ENCODE peak calls at places on chromosome 12, in ten cellular contexts. D is GM12878, H is stomach, O is left ventricle myocardium inferior, W is ovary, M is left lung, K is A549, U is neural progenitor cell, B is hepatocyte, I is uterus. G is an unnamed sample. For H3K4me1, the result is how much of the 10 kb centered on the place peaks cover.

GRCh38 chr12:58503731-58504520 is 416.4 kb downstream of the LRIG3 start:
- DNase-seq in U (no peak), H (no peak), O (no peak), B (no peak), I (no peak), K (peak), D (no peak), M (no peak), W (no peak), G (no peak)

GRCh38 chr12:60257063-60257462 is 661.2 kb downstream of the SLC16A7 start:
- DNase-seq in H (no peak), O (no peak), K (peak), U (peak), I (no peak), M (no peak), B (peak), D (no peak), W (no peak), G (peak)

GRCh38 chr12:21751517-21751916 is 23.0 kb downstream of the KCNJ8 start:
- DNase-seq in O (no peak), W (no peak), H (no peak), B (peak), I (peak), U (no peak), D (no peak), K (no peak), M (no peak), G (no peak)

GRCh38 chr12:77895699-77896098 is 65.0 kb downstream of the NAV3 start:
- DNase-seq in I (no peak), M (no peak), H (no peak), W (no peak), U (no peak), K (no peak), D (no peak), O (no peak), B (no peak), G (no peak)

GRCh38 chr12:55642275-55643068 is 5.8 kb downstream of the OR10P1 start:
- DNase-seq in O (no peak), U (no peak), B (no peak), D (no peak), H (no peak), K (no peak), I (no peak), W (no peak), M (no peak), G (no peak)

GRCh38 chr12:49030119-49030518 is 11.5 kb upstream of the PRKAG1 start:
- DNase-seq in D (no peak), H (no peak), B (no peak), W (no peak), U (no peak), M (no peak), O (no peak), K (no peak), I (no peak), G (no peak)

GRCh38 chr12:88639361-88639760 is 59.1 kb upstream of the KITLG start:
- DNase-seq in B (peak), I (no peak), O (no peak), D (no peak), M (no peak), H (no peak), K (no peak), W (no peak), U (no peak), G (no peak)

GRCh38 chr12:57156701-57157403 is 9.4 kb upstream of the LRP1-AS start:
- DNase-seq in M (peak), O (no peak), K (no peak), U (no peak), B (no peak), I (no peak), H (no peak), D (no peak), W (no peak), G (no peak)

GRCh38 chr12:89507015-89507824 is 17.4 kb downstream of the GALNT4 start:
- DNase-seq in O (no peak), I (no peak), B (no peak), H (peak), D (no peak), K (peak), W (no peak), M (no peak), U (peak), G (no peak)

GRCh38 chr12:109771746-109772621 is 58.4 kb downstream of the FAM222A start:
- DNase-seq in U (no peak), W (no peak), B (peak), O (no peak), D (no peak), K (no peak), I (no peak), M (no peak), H (no peak), G (no peak)

GRCh38 chr12:54038760-54039414 is 6.0 kb downstream of the HOXC5 start:
- DNase-seq in U (peak), H (peak), I (no peak), O (no peak), D (no peak), M (no peak), B (no peak), W (peak), K (no peak), G (no peak)

GRCh38 chr12:93183940-93184663 is 193.6 kb upstream of the NUDT4 start:
- DNase-seq in H (no peak), U (no peak), B (no peak), M (no peak), I (peak), W (peak), K (no peak), D (peak), O (peak), G (no peak)

GRCh38 chr12:75750950-75751349 is 239.5 kb upstream of the KRR1 start:
- DNase-seq in K (peak), D (no peak), U (no peak), I (no peak), W (no peak), O (no peak), B (peak), M (no peak), H (no peak), G (no peak)

GRCh38 chr12:31989987-31990386 is 30.8 kb downstream of the RESF1 start:
- DNase-seq in O (no peak), I (no peak), W (no peak), B (peak), M (no peak), K (no peak), D (no peak), U (no peak), H (no peak), G (peak)

GRCh38 chr12:4290011-4290790 is 16.6 kb downstream of the CCND2 start:
- DNase-seq in W (no peak), D (no peak), B (no peak), U (no peak), K (no peak), I (no peak), M (no peak), H (no peak), O (no peak), G (no peak)

GRCh38 chr12:108622425-108622824 is 11.3 kb downstream of the SELPLG start:
- DNase-seq in B (no peak), I (no peak), H (no peak), U (peak), W (no peak), K (peak), D (no peak), O (no peak), M (no peak), G (no peak)

GRCh38 chr12:6925543-6926279 is 2.0 kb upstream of the ATN1 start:
- DNase-seq in O (peak), W (peak), M (peak), I (peak), U (peak), H (peak), B (peak), K (peak), D (no peak), G (peak)

GRCh38 chr12:110015132-110015531 is 15.9 kb downstream of the ANKRD13A start:
- DNase-seq in B (no peak), U (no peak), O (no peak), M (no peak), W (no peak), K (no peak), I (no peak), D (no peak), H (no peak), G (no peak)

GRCh38 chr12:49332441-49332861 is 4.5 kb downstream of the C1QL4 start:
- DNase-seq in K (no peak), B (peak), U (no peak), D (no peak), M (no peak), I (no peak), H (no peak), W (no peak), O (no peak), G (no peak)

GRCh38 chr12:124625867-124626675 is 58.7 kb upstream of the NCOR2 start:
- DNase-seq in H (peak), M (peak), D (no peak), I (peak), K (peak), U (no peak), B (peak), O (peak), W (peak), G (no peak)

GRCh38 chr12:7797698-7798398 is 8.6 kb downstream of the NANOG start:
- DNase-seq in W (no peak), U (no peak), B (peak), M (no peak), O (no peak), D (no peak), H (peak), I (no peak), K (no peak), G (peak)

GRCh38 chr12:124680863-124681778 is 113.7 kb upstream of the NCOR2 start:
- DNase-seq in O (peak), M (peak), I (peak), W (peak), K (peak), H (no peak), D (peak), B (peak), U (peak), G (peak)

GRCh38 chr12:1806301-1807106 is 13.9 kb upstream of the LRTM2 start:
- DNase-seq in K (no peak), M (peak), B (no peak), I (no peak), H (peak), D (no peak), O (peak), W (no peak), U (no peak), G (no peak)

GRCh38 chr12:30585877-30586276 is 109.8 kb downstream of the IPO8 start:
- DNase-seq in O (no peak), I (no peak), D (no peak), U (no peak), M (no peak), B (no peak), H (peak), K (no peak), W (no peak), G (no peak)

GRCh38 chr12:15364221-15365170 is 42.2 kb downstream of the PTPRO start:
- DNase-seq in W (no peak), I (no peak), O (no peak), K (no peak), B (no peak), H (no peak), U (no peak), D (no peak), M (no peak), G (peak)

GRCh38 chr12:43208221-43208620 is 343.8 kb downstream of the ADAMTS20 start:
- DNase-seq in D (no peak), H (no peak), K (no peak), B (no peak), O (no peak), I (no peak), W (no peak), M (no peak), U (no peak), G (no peak)

GRCh38 chr12:106840217-106840616 is 65.7 kb downstream of the RIC8B start:
- DNase-seq in H (no peak), W (no peak), I (peak), B (peak), U (peak), O (no peak), K (peak), D (no peak), M (no peak), G (no peak)

GRCh38 chr12:96205909-96206308 is 11.7 kb downstream of the ELK3 start:
- DNase-seq in B (no peak), K (no peak), U (no peak), M (no peak), O (no peak), H (no peak), W (no peak), D (no peak), I (no peak), G (no peak)

GRCh38 chr12:74129702-74130101 is 407.9 kb upstream of the ATXN7L3B start:
- DNase-seq in D (no peak), U (no peak), K (no peak), M (no peak), B (no peak), O (no peak), I (no peak), H (no peak), W (no peak), G (no peak)

GRCh38 chr12:5003025-5003666 is 40.5 kb upstream of the KCNA5 start:
- DNase-seq in W (no peak), M (peak), I (no peak), O (peak), D (no peak), B (peak), K (peak), H (peak), U (peak), G (no peak)

GRCh38 chr12:14454098-14454907 is 88.8 kb downstream of the ATF7IP start:
- DNase-seq in U (peak), W (no peak), O (no peak), I (no peak), B (peak), M (no peak), H (no peak), D (peak), K (peak), G (peak)

GRCh38 chr12:32437095-32437515 is 37.7 kb downstream of the FGD4 start:
- DNase-seq in M (no peak), B (peak), I (no peak), K (peak), D (no peak), U (no peak), W (peak), O (no peak), H (no peak), G (peak)

GRCh38 chr12:62128186-62128965 is 131.8 kb upstream of the USP15 start:
- DNase-seq in B (no peak), I (no peak), H (no peak), W (no peak), K (no peak), O (no peak), M (no peak), U (no peak), D (no peak), G (peak)

GRCh38 chr12:34358198-34358597 is 335.9 kb downstream of the ALG10 start:
- DNase-seq in M (no peak), D (no peak), U (no peak), K (no peak), H (no peak), B (no peak), O (no peak), I (no peak), W (no peak), G (no peak)

GRCh38 chr12:78229491-78230209 is 399.0 kb downstream of the NAV3 start:
- DNase-seq in U (peak), O (no peak), B (peak), I (no peak), W (no peak), D (peak), K (peak), H (no peak), M (no peak), G (peak)

GRCh38 chr12:53798575-53798974 is 46.8 kb upstream of the CISTR start:
- DNase-seq in K (peak), H (no peak), W (no peak), O (no peak), I (no peak), U (no peak), M (no peak), D (no peak), B (no peak), G (peak)

GRCh38 chr12:12032260-12032761 is 38.4 kb upstream of the BCL2L14 start:
- DNase-seq in B (no peak), D (no peak), W (no peak), I (no peak), O (no peak), U (no peak), K (no peak), H (no peak), M (no peak), G (no peak)

DNA sequence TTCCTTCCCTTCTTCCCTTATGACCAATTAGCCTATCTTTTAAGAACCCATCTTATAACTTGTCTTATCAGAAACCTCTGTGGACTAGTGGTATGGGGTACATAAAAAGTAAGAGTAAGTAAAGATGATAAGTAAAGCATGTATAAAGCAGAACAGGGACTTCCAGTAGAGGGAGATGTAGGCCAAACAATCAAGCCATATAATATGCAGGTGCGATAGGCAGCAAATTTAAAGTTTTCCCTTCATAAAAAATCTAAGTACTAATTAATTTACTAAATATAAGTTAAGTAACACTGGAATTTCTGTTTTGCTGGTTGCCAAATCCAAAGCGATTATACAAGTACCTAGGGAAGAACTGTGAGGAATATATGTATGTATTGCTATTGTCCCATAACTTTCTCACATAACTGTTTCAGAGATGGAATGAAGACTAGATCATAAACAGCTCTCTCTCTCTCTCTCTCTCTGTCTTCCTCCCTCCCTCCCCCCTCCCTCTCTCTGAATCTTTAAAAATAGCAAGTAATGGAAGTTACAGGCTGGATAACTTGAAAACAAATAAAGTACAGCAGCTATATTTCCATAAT is 25.7 kb downstream of the METTL25 start:
- DNase-seq in H (no peak), U (no peak), W (no peak), B (no peak), K (peak), O (no peak), D (no peak), I (no peak), M (no peak), G (peak)
- TF ChIP-seq CTCF in H (no peak), U (peak), W (no peak), B (peak), K (peak), O (peak), D (peak), I (no peak), M (no peak), G (peak)

GRCh38 chr12:119673634-119674033 is 5.7 kb downstream of the PRKAB1 start:
- DNase-seq in H (no peak), M (no peak), U (no peak), I (peak), W (no peak), D (no peak), K (no peak), O (peak), B (no peak), G (no peak)

GRCh38 chr12:119676022-119676421 is 8.1 kb downstream of the PRKAB1 start:
- DNase-seq in D (no peak), I (no peak), O (no peak), W (no peak), B (no peak), U (no peak), H (no peak), K (no peak), M (no peak), G (no peak)

GRCh38 chr12:119676573-119676972 is 8.6 kb downstream of the PRKAB1 start:
- DNase-seq in H (no peak), O (no peak), M (no peak), K (peak), I (no peak), U (no peak), D (no peak), W (no peak), B (no peak), G (no peak)

GRCh38 chr12:119672194-119672593 is 4.3 kb downstream of the PRKAB1 start:
- DNase-seq in I (no peak), U (no peak), K (no peak), B (no peak), O (no peak), D (no peak), M (no peak), W (no peak), H (no peak), G (no peak)

GRCh38 chr12:119674560-119674959 is 6.6 kb downstream of the PRKAB1 start:
- DNase-seq in B (no peak), K (no peak), H (no peak), W (no peak), M (no peak), D (no peak), I (no peak), U (no peak), O (no peak), G (no peak)
- H3K4me1 ChIP-seq in B (under half), K (under half), H (under half), W (under half), M (under half), D (under half), I (under half), U (under half), O (half or more), G (under half)

GRCh38 chr12:67647251-67647546 is 1.3 kb upstream of the DYRK2 start:
- DNase-seq in I (no peak), K (no peak), O (no peak), D (no peak), M (no peak), W (no peak), U (peak), B (no peak), H (no peak), G (no peak)

GRCh38 chr12:67646775-67647174 is 1.8 kb upstream of the DYRK2 start:
- DNase-seq in U (no peak), D (no peak), I (no peak), K (no peak), B (no peak), W (no peak), H (no peak), M (no peak), O (no peak), G (no peak)

GRCh38 chr12:67648306-67649164 is at the start of gene DYRK2:
- DNase-seq in I (peak), W (peak), K (peak), B (peak), M (peak), D (no peak), H (peak), U (peak), O (peak), G (no peak)

GRCh38 chr12:67649165-67650126 is 901 bp downstream of the DYRK2 start:
- DNase-seq in O (peak), B (peak), W (peak), M (peak), D (no peak), K (no peak), I (peak), H (peak), U (peak), G (no peak)

DNA sequence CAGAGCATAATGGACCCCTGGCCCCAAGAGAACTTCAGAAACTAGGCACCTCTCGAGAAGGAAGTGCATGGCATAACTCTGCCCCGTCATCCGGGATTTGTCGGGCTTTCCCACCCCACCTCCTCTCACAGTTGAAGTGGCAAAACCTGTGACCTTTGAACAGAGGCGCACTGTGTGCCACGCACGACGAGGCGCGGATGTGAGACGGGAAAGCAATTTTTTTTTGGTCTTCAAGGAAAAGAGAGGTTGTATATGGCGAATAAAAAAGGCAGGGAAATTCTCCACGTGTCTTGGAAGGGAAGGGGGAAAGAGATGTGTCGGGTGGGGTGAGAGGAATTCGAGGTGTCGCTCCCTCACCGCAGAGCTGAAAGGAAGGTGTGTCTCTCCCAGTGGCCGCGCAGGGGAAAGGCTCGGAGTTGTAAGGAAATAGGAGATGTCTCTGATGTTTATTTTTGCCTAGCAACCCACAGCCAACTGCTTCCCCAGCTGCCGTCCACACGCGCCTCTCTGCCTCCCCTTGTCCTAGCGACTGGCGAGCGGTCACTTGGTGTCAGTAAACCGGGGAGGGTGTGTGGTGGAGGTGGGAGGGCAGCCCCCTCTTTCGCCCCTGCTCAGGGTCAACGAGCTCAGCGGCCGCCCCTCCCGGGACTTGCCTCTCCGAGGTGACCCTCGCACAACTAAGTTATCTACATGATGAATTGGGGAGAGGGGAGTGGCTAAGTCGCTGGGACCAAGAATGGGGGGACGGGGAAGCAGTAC is 819 bp upstream of the DYRK2 start:
- DNase-seq in B (peak), K (peak), I (peak), H (peak), W (peak), D (no peak), O (peak), U (peak), M (peak), G (peak)
- TF ChIP-seq CTCF in B (peak), K (no peak), I (no peak), H (no peak), W (peak), D (no peak), O (peak), U (peak), M (no peak), G (peak)

GRCh38 chr12:65673291-65673690 is 151.0 kb upstream of the HMGA2 start:
- DNase-seq in B (no peak), D (no peak), O (no peak), I (no peak), W (no peak), H (no peak), U (no peak), M (no peak), K (no peak), G (no peak)

GRCh38 chr12:65672441-65672840 is 151.8 kb upstream of the HMGA2 start:
- DNase-seq in W (no peak), I (no peak), K (no peak), H (no peak), O (no peak), U (no peak), M (no peak), D (no peak), B (no peak), G (peak)

GRCh38 chr12:65675141-65675621 is 149.1 kb upstream of the HMGA2 start:
- DNase-seq in B (no peak), W (no peak), O (no peak), M (no peak), K (no peak), I (no peak), U (no peak), H (no peak), D (no peak), G (no peak)

GRCh38 chr12:65670775-65671174 is 153.5 kb upstream of the HMGA2 start:
- DNase-seq in O (no peak), B (no peak), W (no peak), D (no peak), M (no peak), H (no peak), K (no peak), I (no peak), U (no peak), G (peak)

GRCh38 chr12:65673732-65674131 is 150.6 kb upstream of the HMGA2 start:
- DNase-seq in I (no peak), D (no peak), B (no peak), O (no peak), W (no peak), H (no peak), U (no peak), K (no peak), M (no peak), G (peak)
- H3K4me1 ChIP-seq in I (under half), D (under half), B (under half), O (under half), W (under half), H (under half), U (under half), K (under half), M (under half), G (half or more)